ENCODE peak calls at places on chromosomes 3 and 15, in seven cellular contexts. One of them, this sample, is unnamed.

GRCh38 chr3:156749244-156749643 is 74.9 kb downstream of the TIPARP start:
- DNase-seq in fibroblast of lung: peak; percentile 87
- DNase-seq in body of pancreas: no peak
- DNase-seq in psoas muscle: no peak
- DNase-seq in HTR-8/SVneo: peak; percentile 24
- DNase-seq in left ventricle myocardium superior: no peak
- DNase-seq in stimulated activated CD8-positive, alpha-beta memory T cell treated with anti-CD3 and anti-CD28 coated beads, Interleukin-7, amount 100 ng/mL, for 1 hour: no peak
- DNase-seq in this sample: no peak

GRCh38 chr15:34621675-34622074 is 38.2 kb upstream of the GOLGA8B start:
- DNase-seq in fibroblast of lung: peak; percentile 56
- DNase-seq in body of pancreas: peak; percentile 3
- DNase-seq in psoas muscle: no peak
- DNase-seq in HTR-8/SVneo: no peak
- DNase-seq in left ventricle myocardium superior: no peak
- DNase-seq in stimulated activated CD8-positive, alpha-beta memory T cell treated with anti-CD3 and anti-CD28 coated beads, Interleukin-7, amount 100 ng/mL, for 1 hour: no peak
- DNase-seq in this sample: no peak

GRCh38 chr15:23564798-23565394 is 578 bp upstream of the MKRN3 start:
- DNase-seq in fibroblast of lung: no peak
- DNase-seq in body of pancreas: no peak
- DNase-seq in psoas muscle: no peak
- DNase-seq in HTR-8/SVneo: no peak
- DNase-seq in left ventricle myocardium superior: no peak
- DNase-seq in stimulated activated CD8-positive, alpha-beta memory T cell treated with anti-CD3 and anti-CD28 coated beads, Interleukin-7, amount 100 ng/mL, for 1 hour: no peak
- DNase-seq in this sample: no peak

GRCh38 chr3:66567066-66567465 is 66.2 kb upstream of the LRIG1 start:
- DNase-seq in fibroblast of lung: peak; percentile 31
- DNase-seq in body of pancreas: no peak
- DNase-seq in psoas muscle: no peak
- DNase-seq in HTR-8/SVneo: no peak
- DNase-seq in left ventricle myocardium superior: no peak
- DNase-seq in stimulated activated CD8-positive, alpha-beta memory T cell treated with anti-CD3 and anti-CD28 coated beads, Interleukin-7, amount 100 ng/mL, for 1 hour: no peak
- DNase-seq in this sample: no peak

GRCh38 chr15:80105193-80105984 is 45.9 kb downstream of the ZFAND6 start:
- DNase-seq in fibroblast of lung: peak; percentile 57
- DNase-seq in body of pancreas: no peak
- DNase-seq in psoas muscle: no peak
- DNase-seq in HTR-8/SVneo: peak; percentile 7
- DNase-seq in left ventricle myocardium superior: no peak
- DNase-seq in stimulated activated CD8-positive, alpha-beta memory T cell treated with anti-CD3 and anti-CD28 coated beads, Interleukin-7, amount 100 ng/mL, for 1 hour: no peak
- DNase-seq in this sample: no peak

GRCh38 chr3:46091046-46091445 is 63.8 kb upstream of the XCR1 start:
- DNase-seq in fibroblast of lung: no peak
- DNase-seq in body of pancreas: peak; percentile 30
- DNase-seq in psoas muscle: no peak
- DNase-seq in HTR-8/SVneo: no peak
- DNase-seq in left ventricle myocardium superior: no peak
- DNase-seq in stimulated activated CD8-positive, alpha-beta memory T cell treated with anti-CD3 and anti-CD28 coated beads, Interleukin-7, amount 100 ng/mL, for 1 hour: no peak
- DNase-seq in this sample: no peak

GRCh38 chr3:142028174-142028833 is 121.0 kb downstream of the TFDP2 start:
- DNase-seq in fibroblast of lung: peak; percentile 87
- DNase-seq in body of pancreas: peak; percentile 59
- DNase-seq in psoas muscle: no peak
- DNase-seq in HTR-8/SVneo: peak; percentile 57
- DNase-seq in left ventricle myocardium superior: no peak
- DNase-seq in stimulated activated CD8-positive, alpha-beta memory T cell treated with anti-CD3 and anti-CD28 coated beads, Interleukin-7, amount 100 ng/mL, for 1 hour: no peak
- DNase-seq in this sample: no peak

GRCh38 chr3:49020335-49021212 is 1.3 kb upstream of the NDUFAF3 start:
- DNase-seq in fibroblast of lung: no peak
- DNase-seq in body of pancreas: peak; percentile 75
- DNase-seq in psoas muscle: peak; percentile 77
- DNase-seq in HTR-8/SVneo: no peak
- DNase-seq in left ventricle myocardium superior: peak; percentile 76
- DNase-seq in stimulated activated CD8-positive, alpha-beta memory T cell treated with anti-CD3 and anti-CD28 coated beads, Interleukin-7, amount 100 ng/mL, for 1 hour: no peak
- DNase-seq in this sample: no peak

GRCh38 chr15:89489376-89489775 is 7.0 kb downstream of the RHCG start:
- DNase-seq in fibroblast of lung: no peak
- DNase-seq in body of pancreas: no peak
- DNase-seq in psoas muscle: no peak
- DNase-seq in HTR-8/SVneo: no peak
- DNase-seq in left ventricle myocardium superior: no peak
- DNase-seq in stimulated activated CD8-positive, alpha-beta memory T cell treated with anti-CD3 and anti-CD28 coated beads, Interleukin-7, amount 100 ng/mL, for 1 hour: no peak
- DNase-seq in this sample: no peak

GRCh38 chr15:63473749-63473998 is 30.7 kb upstream of the USP3 start:
- DNase-seq in fibroblast of lung: no peak
- DNase-seq in body of pancreas: no peak
- DNase-seq in psoas muscle: no peak
- DNase-seq in HTR-8/SVneo: no peak
- DNase-seq in left ventricle myocardium superior: no peak
- DNase-seq in stimulated activated CD8-positive, alpha-beta memory T cell treated with anti-CD3 and anti-CD28 coated beads, Interleukin-7, amount 100 ng/mL, for 1 hour: no peak
- DNase-seq in this sample: no peak

GRCh38 chr15:82936966-82937647 is 15.4 kb downstream of the HOMER2 start:
- DNase-seq in fibroblast of lung: no peak
- DNase-seq in body of pancreas: no peak
- DNase-seq in psoas muscle: peak; percentile 74
- DNase-seq in HTR-8/SVneo: peak; percentile 31
- DNase-seq in left ventricle myocardium superior: no peak
- DNase-seq in stimulated activated CD8-positive, alpha-beta memory T cell treated with anti-CD3 and anti-CD28 coated beads, Interleukin-7, amount 100 ng/mL, for 1 hour: no peak
- DNase-seq in this sample: no peak

GRCh38 chr15:101642361-101642760 is 9.8 kb downstream of the TM2D3 start:
- DNase-seq in fibroblast of lung: no peak
- DNase-seq in body of pancreas: no peak
- DNase-seq in psoas muscle: no peak
- DNase-seq in HTR-8/SVneo: no peak
- DNase-seq in left ventricle myocardium superior: no peak
- DNase-seq in stimulated activated CD8-positive, alpha-beta memory T cell treated with anti-CD3 and anti-CD28 coated beads, Interleukin-7, amount 100 ng/mL, for 1 hour: no peak
- DNase-seq in this sample: no peak

GRCh38 chr15:71052356-71052755 is 62.9 kb upstream of the THSD4 start:
- DNase-seq in fibroblast of lung: peak; percentile 58
- DNase-seq in body of pancreas: no peak
- DNase-seq in psoas muscle: no peak
- DNase-seq in HTR-8/SVneo: no peak
- DNase-seq in left ventricle myocardium superior: no peak
- DNase-seq in stimulated activated CD8-positive, alpha-beta memory T cell treated with anti-CD3 and anti-CD28 coated beads, Interleukin-7, amount 100 ng/mL, for 1 hour: no peak
- DNase-seq in this sample: no peak

GRCh38 chr3:54836876-54837275 is 91.0 kb downstream of the LRTM1 start:
- DNase-seq in fibroblast of lung: no peak
- DNase-seq in body of pancreas: no peak
- DNase-seq in psoas muscle: no peak
- DNase-seq in HTR-8/SVneo: no peak
- DNase-seq in left ventricle myocardium superior: no peak
- DNase-seq in stimulated activated CD8-positive, alpha-beta memory T cell treated with anti-CD3 and anti-CD28 coated beads, Interleukin-7, amount 100 ng/mL, for 1 hour: no peak
- DNase-seq in this sample: no peak